ENCODE peak calls at places on chromosomes 3 and 15, in nine cellular contexts. One of them, this sample, is unnamed.

GRCh38 chr15:42035362-42035761 is 14.5 kb upstream of the PLA2G4E start:
- DNase-seq in activated T-cell treated with anti-CD3 and anti-CD28 coated beads, Interleukin-2, amount 50 U/mL, for 48 hours: no peak
- DNase-seq in left ventricle myocardium inferior: no peak
- DNase-seq in HFF-Myc: no peak
- DNase-seq in right atrium auricular region: no peak
- DNase-seq in COR-L47: no peak
- DNase-seq in AG09319: no peak
- DNase-seq in HTR-8/SVneo: peak; percentile 44
- DNase-seq in tibial artery: no peak
- DNase-seq in this sample: no peak

GRCh38 chr3:160950542-160950941 is 154.6 kb downstream of the B3GALNT1 start:
- DNase-seq in COR-L47: no peak
- DNase-seq in left ventricle myocardium inferior: no peak
- DNase-seq in right atrium auricular region: no peak
- DNase-seq in AG09319: no peak
- DNase-seq in tibial artery: no peak
- DNase-seq in HFF-Myc: no peak
- DNase-seq in HTR-8/SVneo: no peak
- DNase-seq in activated T-cell treated with anti-CD3 and anti-CD28 coated beads, Interleukin-2, amount 50 U/mL, for 48 hours: no peak
- DNase-seq in this sample: no peak

GRCh38 chr3:59717679-59718205 is 667.9 kb upstream of the CFAP20DC start:
- DNase-seq in left ventricle myocardium inferior: no peak
- DNase-seq in activated T-cell treated with anti-CD3 and anti-CD28 coated beads, Interleukin-2, amount 50 U/mL, for 48 hours: no peak
- DNase-seq in right atrium auricular region: no peak
- DNase-seq in HTR-8/SVneo: no peak
- DNase-seq in AG09319: no peak
- DNase-seq in COR-L47: no peak
- DNase-seq in HFF-Myc: no peak
- DNase-seq in tibial artery: no peak
- DNase-seq in this sample: no peak

GRCh38 chr3:150543128-150543527 is 3.2 kb downstream of the SERP1 start:
- DNase-seq in AG09319: no peak
- DNase-seq in COR-L47: no peak
- DNase-seq in HFF-Myc: no peak
- DNase-seq in right atrium auricular region: no peak
- DNase-seq in activated T-cell treated with anti-CD3 and anti-CD28 coated beads, Interleukin-2, amount 50 U/mL, for 48 hours: no peak
- DNase-seq in tibial artery: no peak
- DNase-seq in HTR-8/SVneo: no peak
- DNase-seq in left ventricle myocardium inferior: no peak
- DNase-seq in this sample: no peak

GRCh38 chr3:148379763-148380162 is 317.9 kb upstream of the AGTR1 start:
- DNase-seq in AG09319: peak; percentile 18
- DNase-seq in right atrium auricular region: no peak
- DNase-seq in HFF-Myc: peak; percentile 7
- DNase-seq in left ventricle myocardium inferior: no peak
- DNase-seq in tibial artery: no peak
- DNase-seq in HTR-8/SVneo: peak; percentile 41
- DNase-seq in activated T-cell treated with anti-CD3 and anti-CD28 coated beads, Interleukin-2, amount 50 U/mL, for 48 hours: no peak
- DNase-seq in COR-L47: peak; percentile 70
- DNase-seq in this sample: no peak

GRCh38 chr15:58931985-58932384 is 1.5 kb downstream of the SLTM start:
- DNase-seq in activated T-cell treated with anti-CD3 and anti-CD28 coated beads, Interleukin-2, amount 50 U/mL, for 48 hours: no peak
- DNase-seq in HFF-Myc: no peak
- DNase-seq in tibial artery: no peak
- DNase-seq in left ventricle myocardium inferior: no peak
- DNase-seq in right atrium auricular region: no peak
- DNase-seq in HTR-8/SVneo: no peak
- DNase-seq in AG09319: no peak
- DNase-seq in COR-L47: no peak
- DNase-seq in this sample: no peak

GRCh38 chr15:93001881-93002280 is 87.1 kb downstream of the RGMA start:
- DNase-seq in activated T-cell treated with anti-CD3 and anti-CD28 coated beads, Interleukin-2, amount 50 U/mL, for 48 hours: no peak
- DNase-seq in AG09319: no peak
- DNase-seq in right atrium auricular region: no peak
- DNase-seq in tibial artery: no peak
- DNase-seq in left ventricle myocardium inferior: no peak
- DNase-seq in HFF-Myc: no peak
- DNase-seq in HTR-8/SVneo: no peak
- DNase-seq in COR-L47: no peak
- DNase-seq in this sample: no peak

GRCh38 chr3:197547618-197548017 is 8.2 kb downstream of the BDH1 start:
- DNase-seq in activated T-cell treated with anti-CD3 and anti-CD28 coated beads, Interleukin-2, amount 50 U/mL, for 48 hours: no peak
- DNase-seq in AG09319: no peak
- DNase-seq in left ventricle myocardium inferior: no peak
- DNase-seq in right atrium auricular region: no peak
- DNase-seq in tibial artery: no peak
- DNase-seq in HFF-Myc: no peak
- DNase-seq in COR-L47: no peak
- DNase-seq in HTR-8/SVneo: no peak
- DNase-seq in this sample: no peak

GRCh38 chr3:134594236-134594825 is 56.5 kb downstream of the KY start:
- DNase-seq in activated T-cell treated with anti-CD3 and anti-CD28 coated beads, Interleukin-2, amount 50 U/mL, for 48 hours: no peak
- DNase-seq in AG09319: no peak
- DNase-seq in left ventricle myocardium inferior: no peak
- DNase-seq in right atrium auricular region: no peak
- DNase-seq in COR-L47: peak; percentile 75
- DNase-seq in tibial artery: no peak
- DNase-seq in HTR-8/SVneo: no peak
- DNase-seq in HFF-Myc: no peak
- DNase-seq in this sample: no peak

GRCh38 chr3:131038326-131038725 is 11.6 kb downstream of the NEK11 start:
- DNase-seq in tibial artery: no peak
- DNase-seq in activated T-cell treated with anti-CD3 and anti-CD28 coated beads, Interleukin-2, amount 50 U/mL, for 48 hours: no peak
- DNase-seq in AG09319: no peak
- DNase-seq in COR-L47: no peak
- DNase-seq in right atrium auricular region: no peak
- DNase-seq in HTR-8/SVneo: no peak
- DNase-seq in left ventricle myocardium inferior: no peak
- DNase-seq in HFF-Myc: no peak
- DNase-seq in this sample: no peak

GRCh38 chr3:86147119-86147518 is 843.8 kb downstream of the VGLL3 start:
- DNase-seq in right atrium auricular region: no peak
- DNase-seq in activated T-cell treated with anti-CD3 and anti-CD28 coated beads, Interleukin-2, amount 50 U/mL, for 48 hours: no peak
- DNase-seq in left ventricle myocardium inferior: no peak
- DNase-seq in tibial artery: no peak
- DNase-seq in HTR-8/SVneo: no peak
- DNase-seq in AG09319: no peak
- DNase-seq in COR-L47: no peak
- DNase-seq in HFF-Myc: no peak
- DNase-seq in this sample: no peak